ENCODE peak calls at places on chromosomes 11 and 22, in ten cellular contexts. N is lower lobe of right lung; B is CD8-positive, alpha-beta T cell; F is substantia nigra; E is heart right ventricle; X is Karpas-422; Z is adrenal gland; M is aorta; T is pancreas; W is dorsolateral prefrontal cortex. S is an unnamed sample.

GRCh38 chr11:129992161-129992944 is 10.3 kb downstream of the PRDM10 start:
- DNase-seq in N (no peak), B (peak), F (no peak), E (no peak), X (peak), Z (no peak), M (no peak), T (peak), W (peak), S (peak)

GRCh38 chr11:12657981-12658380 is 16.2 kb upstream of the TEAD1 start:
- DNase-seq in N (no peak), B (no peak), F (no peak), E (no peak), X (no peak), Z (no peak), M (no peak), T (no peak), W (no peak), S (no peak)

GRCh38 chr22:18947905-18948304 is 11.8 kb upstream of the PRODH start:
- DNase-seq in N (peak), B (no peak), F (no peak), E (no peak), X (no peak), Z (no peak), M (peak), T (peak), W (no peak), S (no peak)

GRCh38 chr11:68441466-68442230 is 18.9 kb upstream of the PPP6R3 start:
- DNase-seq in N (no peak), B (no peak), F (no peak), E (no peak), X (peak), Z (no peak), M (no peak), T (no peak), W (no peak), S (no peak)

GRCh38 chr11:104148074-104148473 is 15.9 kb downstream of the PDGFD start:
- DNase-seq in N (no peak), B (no peak), F (no peak), E (no peak), X (no peak), Z (no peak), M (no peak), T (no peak), W (no peak), S (no peak)

GRCh38 chr11:111324277-111324720 is 26.0 kb downstream of the POU2AF3 start:
- DNase-seq in N (no peak), B (no peak), F (no peak), E (no peak), X (no peak), Z (no peak), M (no peak), T (no peak), W (no peak), S (no peak)

GRCh38 chr11:112165049-112165448 is 1.2 kb upstream of the IL18 start:
- DNase-seq in N (no peak), B (no peak), F (no peak), E (no peak), X (no peak), Z (no peak), M (no peak), T (no peak), W (no peak), S (no peak)

GRCh38 chr11:112625816-112626215 is 335.4 kb upstream of the NCAM1 start:
- DNase-seq in N (no peak), B (no peak), F (no peak), E (no peak), X (no peak), Z (no peak), M (no peak), T (no peak), W (no peak), S (peak)

GRCh38 chr11:13294771-13295579 is 17.4 kb downstream of the BMAL1 start:
- DNase-seq in N (no peak), B (no peak), F (no peak), E (no peak), X (no peak), Z (no peak), M (no peak), T (no peak), W (no peak), S (no peak)

GRCh38 chr11:64276653-64277431 is 7.6 kb downstream of the BAD start:
- DNase-seq in N (peak), B (no peak), F (no peak), E (no peak), X (no peak), Z (no peak), M (no peak), T (no peak), W (no peak), S (peak)

GRCh38 chr22:36081023-36081431 is 52.4 kb upstream of the RBFOX2 start:
- DNase-seq in N (no peak), B (no peak), F (no peak), E (no peak), X (no peak), Z (peak), M (no peak), T (no peak), W (no peak), S (no peak)

GRCh38 chr22:20239063-20239950 is 28.8 kb downstream of the RTN4R start:
- DNase-seq in N (no peak), B (peak), F (no peak), E (peak), X (no peak), Z (no peak), M (peak), T (no peak), W (no peak), S (no peak)

GRCh38 chr11:3939211-3939610 is 83.7 kb downstream of the STIM1 start:
- DNase-seq in N (no peak), B (no peak), F (no peak), E (no peak), X (no peak), Z (no peak), M (no peak), T (no peak), W (no peak), S (no peak)

GRCh38 chr11:65077466-65077865 is 6.4 kb downstream of the CDCA5 start:
- DNase-seq in N (no peak), B (no peak), F (no peak), E (no peak), X (peak), Z (no peak), M (no peak), T (no peak), W (no peak), S (no peak)

GRCh38 chr22:48754611-48755331 is 1072.9 kb downstream of the BRD1 start:
- DNase-seq in N (peak), B (no peak), F (no peak), E (no peak), X (no peak), Z (no peak), M (peak), T (no peak), W (no peak), S (no peak)

GRCh38 chr11:65502274-65502851 is 3.5 kb downstream of the MALAT1 start:
- DNase-seq in N (no peak), B (no peak), F (no peak), E (no peak), X (peak), Z (no peak), M (no peak), T (no peak), W (no peak), S (no peak)

GRCh38 chr11:133946541-133947297 is 10.0 kb downstream of the IGSF9B start:
- DNase-seq in N (no peak), B (peak), F (no peak), E (peak), X (no peak), Z (no peak), M (peak), T (no peak), W (peak), S (no peak)

GRCh38 chr11:71214553-71215371 is 37.6 kb downstream of the SHANK2 start:
- DNase-seq in N (no peak), B (no peak), F (no peak), E (no peak), X (no peak), Z (no peak), M (peak), T (no peak), W (no peak), S (no peak)

GRCh38 chr11:4098026-4098621 is 3.5 kb downstream of the RRM1 start:
- DNase-seq in N (no peak), B (no peak), F (no peak), E (no peak), X (no peak), Z (no peak), M (no peak), T (no peak), W (no peak), S (no peak)

GRCh38 chr11:44606472-44606871 is 41.0 kb downstream of the CD82 start:
- DNase-seq in N (no peak), B (no peak), F (no peak), E (no peak), X (no peak), Z (no peak), M (no peak), T (no peak), W (no peak), S (no peak)

GRCh38 chr11:61004037-61004641 is 32.7 kb downstream of the CD6 start:
- DNase-seq in N (no peak), B (peak), F (no peak), E (no peak), X (no peak), Z (no peak), M (no peak), T (no peak), W (no peak), S (no peak)

GRCh38 chr22:24146190-24146616 is 35.1 kb upstream of the SUSD2 start:
- DNase-seq in N (peak), B (peak), F (no peak), E (no peak), X (peak), Z (no peak), M (no peak), T (peak), W (no peak), S (no peak)

GRCh38 chr11:117610045-117610444 is 187.0 kb downstream of the DSCAML1 start:
- DNase-seq in N (no peak), B (no peak), F (no peak), E (no peak), X (no peak), Z (no peak), M (no peak), T (no peak), W (no peak), S (no peak)

GRCh38 chr11:61971177-61972111 is 4.0 kb upstream of the FTH1 start:
- DNase-seq in N (peak), B (peak), F (peak), E (peak), X (peak), Z (peak), M (peak), T (peak), W (peak), S (peak)

GRCh38 chr11:6637871-6638270 is 17.7 kb downstream of the DCHS1 start:
- DNase-seq in N (no peak), B (no peak), F (no peak), E (no peak), X (no peak), Z (no peak), M (no peak), T (no peak), W (no peak), S (no peak)

GRCh38 chr11:61688368-61689163 is 8.4 kb downstream of the DAGLA start:
- DNase-seq in N (peak), B (no peak), F (peak), E (peak), X (no peak), Z (no peak), M (peak), T (peak), W (no peak), S (peak)

GRCh38 chr11:130278151-130278550 is 36.6 kb downstream of the ZBTB44 start:
- DNase-seq in N (no peak), B (no peak), F (no peak), E (no peak), X (no peak), Z (no peak), M (no peak), T (no peak), W (no peak), S (no peak)

GRCh38 chr11:62479631-62480201 is 60.9 kb downstream of the SCGB1A1 start:
- DNase-seq in N (no peak), B (no peak), F (no peak), E (no peak), X (no peak), Z (no peak), M (no peak), T (no peak), W (no peak), S (no peak)

GRCh38 chr11:112511271-112511670 is 250.6 kb upstream of the PLET1 start:
- DNase-seq in N (no peak), B (no peak), F (no peak), E (no peak), X (no peak), Z (no peak), M (no peak), T (no peak), W (no peak), S (peak)

GRCh38 chr11:66970808-66971442 is 4.2 kb upstream of the C11orf86 start:
- DNase-seq in N (no peak), B (no peak), F (no peak), E (no peak), X (no peak), Z (peak), M (peak), T (no peak), W (no peak), S (peak)

GRCh38 chr22:37161442-37161841 is 11.7 kb upstream of the IL2RB start:
- DNase-seq in N (no peak), B (no peak), F (no peak), E (no peak), X (peak), Z (no peak), M (no peak), T (no peak), W (no peak), S (no peak)

GRCh38 chr11:82750643-82751139 is 17.0 kb upstream of the FAM181B start:
- DNase-seq in N (no peak), B (peak), F (no peak), E (no peak), X (no peak), Z (no peak), M (no peak), T (no peak), W (no peak), S (no peak)

GRCh38 chr22:30290679-30291333 is 1.5 kb upstream of the CASTOR1 start:
- DNase-seq in N (peak), B (no peak), F (peak), E (peak), X (peak), Z (peak), M (peak), T (peak), W (peak), S (peak)

GRCh38 chr22:16586170-16586569 is 6.4 kb downstream of the CCT8L2 start:
- DNase-seq in N (no peak), B (no peak), F (no peak), E (no peak), X (no peak), Z (no peak), M (no peak), T (no peak), W (no peak), S (no peak)

GRCh38 chr11:12187399-12187798 is 77.0 kb downstream of the MICAL2 start:
- DNase-seq in N (no peak), B (no peak), F (no peak), E (no peak), X (no peak), Z (no peak), M (no peak), T (no peak), W (no peak), S (no peak)

GRCh38 chr11:8930456-8931175 is 2.1 kb downstream of the C11orf16 start:
- DNase-seq in N (no peak), B (no peak), F (no peak), E (no peak), X (no peak), Z (no peak), M (no peak), T (no peak), W (no peak), S (no peak)

GRCh38 chr22:25057013-25057881 is 104.7 kb downstream of the KIAA1671 start:
- DNase-seq in N (peak), B (peak), F (peak), E (peak), X (peak), Z (peak), M (peak), T (peak), W (peak), S (peak)

GRCh38 chr11:85810871-85811611 is at the start of gene SYTL2:
- DNase-seq in N (peak), B (peak), F (peak), E (peak), X (peak), Z (peak), M (peak), T (peak), W (peak), S (peak)
- H3K27ac ChIP-seq in N (peak), B (peak), F (peak), E (peak), X (no peak), Z (no peak), M (no peak), T (no peak), W (peak), S (no peak)

GRCh38 chr11:102792604-102793003 is 5.4 kb downstream of the MMP1 start:
- DNase-seq in N (no peak), B (no peak), F (no peak), E (no peak), X (no peak), Z (no peak), M (no peak), T (no peak), W (no peak), S (no peak)

GRCh38 chr11:102791271-102792036 is 6.5 kb downstream of the MMP1 start:
- DNase-seq in N (no peak), B (no peak), F (no peak), E (no peak), X (no peak), Z (no peak), M (no peak), T (no peak), W (no peak), S (no peak)

GRCh38 chr11:102794382-102794781 is 3.6 kb downstream of the MMP1 start:
- DNase-seq in N (no peak), B (no peak), F (no peak), E (no peak), X (peak), Z (no peak), M (no peak), T (no peak), W (no peak), S (no peak)

GRCh38 chr11:102798012-102798746 is at the start of gene MMP1:
- DNase-seq in N (no peak), B (no peak), F (no peak), E (no peak), X (no peak), Z (no peak), M (no peak), T (no peak), W (no peak), S (peak)

GRCh38 chr11:102793677-102794290 is 4.2 kb downstream of the MMP1 start:
- DNase-seq in N (no peak), B (no peak), F (no peak), E (no peak), X (no peak), Z (no peak), M (no peak), T (no peak), W (no peak), S (no peak)
- H3K27ac ChIP-seq in N (no peak), B (no peak), F (no peak), E (no peak), X (no peak), Z (no peak), M (no peak), T (no peak), W (no peak), S (no peak)

GRCh38 chr11:74169736-74170458 is 905 bp downstream of the C2CD3 start:
- DNase-seq in N (no peak), B (no peak), F (no peak), E (no peak), X (peak), Z (no peak), M (no peak), T (no peak), W (no peak), S (no peak)

GRCh38 chr11:74175923-74176322 is 4.8 kb downstream of the PPME1 start:
- DNase-seq in N (no peak), B (no peak), F (no peak), E (no peak), X (no peak), Z (no peak), M (no peak), T (no peak), W (no peak), S (no peak)

GRCh38 chr11:74168838-74169237 is 2.0 kb downstream of the C2CD3 start:
- DNase-seq in N (no peak), B (no peak), F (no peak), E (no peak), X (no peak), Z (no peak), M (no peak), T (no peak), W (no peak), S (no peak)

GRCh38 chr11:74171630-74172465 is 759 bp downstream of the PPME1 start:
- DNase-seq in N (no peak), B (no peak), F (no peak), E (no peak), X (no peak), Z (no peak), M (no peak), T (no peak), W (no peak), S (no peak)

GRCh38 chr11:74170694-74171629 is at the start of the genes C2CD3 and PPME1:
- DNase-seq in N (peak), B (peak), F (peak), E (peak), X (peak), Z (peak), M (peak), T (peak), W (peak), S (peak)
- H3K27ac ChIP-seq in N (peak), B (peak), F (peak), E (peak), X (peak), Z (peak), M (peak), T (peak), W (peak), S (peak)

GRCh38 chr11:73980001-73980960 is 2.4 kb downstream of the UCP2 start:
- DNase-seq in N (peak), B (peak), F (no peak), E (no peak), X (peak), Z (no peak), M (peak), T (peak), W (no peak), S (peak)
- H3K27ac ChIP-seq in N (peak), B (peak), F (peak), E (no peak), X (peak), Z (no peak), M (no peak), T (peak), W (no peak), S (peak)

DNA sequence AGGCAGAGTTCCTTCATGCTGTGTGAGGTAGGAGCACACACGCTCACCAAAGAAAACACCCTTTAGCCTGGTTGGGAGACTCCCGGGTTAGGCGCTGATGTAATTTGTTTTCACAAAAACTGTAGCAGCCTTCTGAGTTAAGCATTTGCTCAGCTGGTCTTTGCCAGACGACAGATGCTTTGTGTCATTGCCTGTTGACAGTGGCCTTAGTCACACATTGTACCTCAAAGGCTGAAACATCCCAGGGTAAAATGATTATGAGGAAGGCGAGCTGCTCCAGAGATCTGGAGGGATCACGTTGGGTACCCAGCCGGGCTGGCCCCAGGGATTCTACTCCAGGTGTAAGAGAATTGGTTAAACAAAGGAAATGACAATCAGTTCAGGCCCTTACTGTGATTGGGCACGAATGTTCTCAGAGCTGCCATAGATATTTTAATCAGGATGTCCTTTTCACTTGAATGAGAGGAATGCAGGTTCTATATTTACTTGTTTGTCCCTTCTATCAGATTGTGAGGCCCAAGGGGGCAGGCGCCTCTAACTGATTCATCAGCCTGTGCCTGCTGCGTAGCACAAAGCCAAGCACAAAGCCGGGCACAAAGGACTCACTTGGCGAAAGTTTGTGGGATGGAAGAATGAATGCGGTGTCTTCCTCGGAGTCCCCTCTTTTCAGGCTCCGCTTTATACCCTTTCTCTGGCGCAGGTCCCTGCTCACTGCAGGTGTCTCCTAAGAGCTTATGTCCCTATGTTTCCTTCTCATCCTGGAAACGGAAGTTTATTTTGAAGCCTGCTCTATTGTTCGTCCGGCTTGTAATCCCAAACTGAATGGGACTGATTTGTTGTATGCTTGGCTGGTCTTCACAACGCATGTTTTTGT is 47.1 kb downstream of the ADM start:
- DNase-seq in N (no peak), B (no peak), F (no peak), E (peak), X (no peak), Z (no peak), M (peak), T (peak), W (peak), S (no peak)
- H3K27ac ChIP-seq in N (peak), B (no peak), F (no peak), E (peak), X (no peak), Z (no peak), M (no peak), T (peak), W (no peak), S (no peak)

DNA sequence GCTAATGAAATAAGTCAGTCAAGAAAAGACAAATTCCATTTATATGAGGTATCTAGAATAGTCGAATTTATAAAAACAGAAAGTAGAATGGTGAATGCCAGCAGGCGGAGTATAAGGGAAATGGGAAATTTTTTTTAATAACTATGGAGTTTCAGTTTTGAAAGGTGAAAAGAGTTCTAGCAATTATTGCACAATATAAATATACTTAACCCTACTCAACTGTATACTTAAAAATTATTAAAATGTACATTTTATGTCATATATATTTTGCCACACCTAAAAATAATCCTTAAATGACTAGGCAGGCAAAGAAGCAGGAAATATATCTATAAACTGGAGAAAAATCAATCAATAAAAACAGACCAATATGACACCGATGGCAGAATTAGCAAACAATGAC is 196.5 kb upstream of the UBASH3B start:
- DNase-seq in N (no peak), B (no peak), F (no peak), E (no peak), X (no peak), Z (no peak), M (no peak), T (no peak), W (no peak), S (no peak)
- H3K27ac ChIP-seq in N (no peak), B (no peak), F (no peak), E (no peak), X (no peak), Z (no peak), M (no peak), T (no peak), W (no peak), S (no peak)